ENCODE peak calls at places on chromosomes 16 and 17, in seven cellular contexts. One of them, this sample, is unnamed.

GRCh38 chr17:81400154-81400938 is 5.1 kb downstream of the BAHCC1 start:
- DNase-seq in AG10803: peak; percentile 53
- DNase-seq in A549: peak; percentile 68
- DNase-seq in tibial artery: no peak
- DNase-seq in dorsolateral prefrontal cortex: no peak
- DNase-seq in hepatocyte: no peak
- DNase-seq in tibial nerve: no peak
- DNase-seq in this sample: no peak

GRCh38 chr17:35245196-35245486 is 2.3 kb downstream of the SLFN5 start:
- DNase-seq in hepatocyte: no peak
- DNase-seq in tibial artery: no peak
- DNase-seq in dorsolateral prefrontal cortex: no peak
- DNase-seq in tibial nerve: no peak
- DNase-seq in AG10803: peak; percentile 96
- DNase-seq in A549: peak; percentile 75
- DNase-seq in this sample: peak; percentile 56

GRCh38 chr16:12819126-12820117 is 15.7 kb upstream of the CPPED1 start:
- DNase-seq in tibial artery: peak; percentile 56
- DNase-seq in AG10803: peak; percentile 57
- DNase-seq in dorsolateral prefrontal cortex: no peak
- DNase-seq in tibial nerve: peak; percentile 65
- DNase-seq in A549: peak; percentile 63
- DNase-seq in hepatocyte: peak; percentile 63
- DNase-seq in this sample: peak; percentile 70

GRCh38 chr17:74957935-74958549 is 14.5 kb downstream of the HID1 start:
- DNase-seq in AG10803: peak; percentile 31
- DNase-seq in tibial nerve: peak; percentile 79
- DNase-seq in dorsolateral prefrontal cortex: peak; percentile 66
- DNase-seq in hepatocyte: peak; percentile 73
- DNase-seq in tibial artery: peak; percentile 63
- DNase-seq in A549: peak; percentile 63
- DNase-seq in this sample: peak; percentile 91

GRCh38 chr17:11285946-11286345 is 44.9 kb downstream of the SHISA6 start:
- DNase-seq in A549: no peak
- DNase-seq in hepatocyte: no peak
- DNase-seq in tibial nerve: no peak
- DNase-seq in dorsolateral prefrontal cortex: no peak
- DNase-seq in AG10803: no peak
- DNase-seq in tibial artery: no peak
- DNase-seq in this sample: no peak

GRCh38 chr17:44253021-44253420 is 14.9 kb downstream of the SLC4A1 start:
- DNase-seq in tibial artery: no peak
- DNase-seq in A549: no peak
- DNase-seq in hepatocyte: no peak
- DNase-seq in tibial nerve: no peak
- DNase-seq in AG10803: no peak
- DNase-seq in dorsolateral prefrontal cortex: no peak
- DNase-seq in this sample: no peak

GRCh38 chr17:72219136-72219823 is 98.5 kb downstream of the SOX9 start:
- DNase-seq in tibial artery: no peak
- DNase-seq in hepatocyte: peak; percentile 36
- DNase-seq in dorsolateral prefrontal cortex: no peak
- DNase-seq in tibial nerve: no peak
- DNase-seq in A549: no peak
- DNase-seq in AG10803: no peak
- DNase-seq in this sample: no peak

GRCh38 chr17:49114703-49115102 is 17.9 kb upstream of the B4GALNT2 start:
- DNase-seq in dorsolateral prefrontal cortex: no peak
- DNase-seq in A549: no peak
- DNase-seq in AG10803: no peak
- DNase-seq in tibial nerve: no peak
- DNase-seq in hepatocyte: no peak
- DNase-seq in tibial artery: no peak
- DNase-seq in this sample: no peak

GRCh38 chr16:79139799-79140198 is 460.7 kb downstream of the MAF start:
- DNase-seq in hepatocyte: no peak
- DNase-seq in tibial artery: no peak
- DNase-seq in tibial nerve: no peak
- DNase-seq in dorsolateral prefrontal cortex: no peak
- DNase-seq in AG10803: no peak
- DNase-seq in A549: no peak
- DNase-seq in this sample: no peak

GRCh38 chr17:80229011-80229410 is 8.8 kb downstream of the SLC26A11 start:
- DNase-seq in tibial nerve: no peak
- DNase-seq in AG10803: no peak
- DNase-seq in A549: no peak
- DNase-seq in hepatocyte: no peak
- DNase-seq in dorsolateral prefrontal cortex: no peak
- DNase-seq in tibial artery: no peak
- DNase-seq in this sample: no peak

GRCh38 chr16:4613636-4614570 is 785 bp downstream of the UBALD1 start:
- DNase-seq in hepatocyte: peak; percentile 68
- DNase-seq in dorsolateral prefrontal cortex: peak; percentile 36
- DNase-seq in tibial artery: no peak
- DNase-seq in A549: peak; percentile 36
- DNase-seq in AG10803: peak; percentile 25
- DNase-seq in tibial nerve: no peak
- DNase-seq in this sample: peak; percentile 46
- TF ChIP-seq CTCF in hepatocyte: no peak
- TF ChIP-seq CTCF in dorsolateral prefrontal cortex: no peak
- TF ChIP-seq CTCF in tibial artery: no peak
- TF ChIP-seq CTCF in A549: no peak
- TF ChIP-seq CTCF in AG10803: no peak
- TF ChIP-seq CTCF in tibial nerve: no peak
- TF ChIP-seq CTCF in this sample: no peak

DNA sequence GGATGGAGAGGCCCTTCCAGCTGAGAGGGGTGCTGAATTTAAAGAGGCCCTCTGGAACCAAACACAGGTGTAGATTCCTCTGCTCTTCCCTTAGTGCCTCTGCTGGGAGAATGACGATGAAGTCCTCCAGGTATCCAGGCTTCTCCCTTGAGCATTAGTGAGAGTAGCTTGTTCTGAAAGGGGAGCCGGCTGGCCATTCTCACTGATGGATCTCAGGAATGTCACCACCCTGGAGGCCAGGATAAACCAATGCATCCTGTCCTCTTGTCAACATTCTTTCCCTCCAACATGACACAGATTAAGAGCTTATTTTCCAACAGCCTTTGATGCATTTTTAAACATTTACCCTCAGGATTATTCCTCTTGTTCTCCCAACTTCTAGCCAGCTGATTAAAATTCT is 325.5 kb downstream of the CA10 start:
- DNase-seq in hepatocyte: no peak
- DNase-seq in A549: no peak
- DNase-seq in tibial nerve: no peak
- DNase-seq in AG10803: no peak
- DNase-seq in dorsolateral prefrontal cortex: no peak
- DNase-seq in tibial artery: no peak
- DNase-seq in this sample: no peak
- TF ChIP-seq CTCF in hepatocyte: no peak
- TF ChIP-seq CTCF in A549: no peak
- TF ChIP-seq CTCF in tibial nerve: no peak
- TF ChIP-seq CTCF in AG10803: no peak
- TF ChIP-seq CTCF in dorsolateral prefrontal cortex: no peak
- TF ChIP-seq CTCF in tibial artery: no peak
- TF ChIP-seq CTCF in this sample: no peak

GRCh38 chr16:30397056-30397455 is 1.8 kb downstream of the ZNF48 start:
- DNase-seq in A549: no peak
- DNase-seq in tibial artery: no peak
- DNase-seq in dorsolateral prefrontal cortex: no peak
- DNase-seq in tibial nerve: no peak
- DNase-seq in AG10803: no peak
- DNase-seq in hepatocyte: no peak
- DNase-seq in this sample: no peak

GRCh38 chr16:30395992-30396560 is 856 bp downstream of the ZNF48 start:
- DNase-seq in AG10803: no peak
- DNase-seq in dorsolateral prefrontal cortex: no peak
- DNase-seq in A549: no peak
- DNase-seq in hepatocyte: no peak
- DNase-seq in tibial nerve: no peak
- DNase-seq in tibial artery: no peak
- DNase-seq in this sample: no peak

GRCh38 chr16:30397776-30398659 is 2.8 kb downstream of the ZNF48 start:
- DNase-seq in tibial nerve: no peak
- DNase-seq in tibial artery: no peak
- DNase-seq in A549: no peak
- DNase-seq in hepatocyte: no peak
- DNase-seq in dorsolateral prefrontal cortex: no peak
- DNase-seq in AG10803: no peak
- DNase-seq in this sample: no peak

GRCh38 chr16:30394603-30395154 is 541 bp upstream of the ZNF48 start:
- DNase-seq in AG10803: no peak
- DNase-seq in tibial artery: no peak
- DNase-seq in tibial nerve: no peak
- DNase-seq in hepatocyte: peak; percentile 34
- DNase-seq in dorsolateral prefrontal cortex: no peak
- DNase-seq in A549: no peak
- DNase-seq in this sample: no peak

GRCh38 chr16:30395155-30395991 is at the start of gene ZNF48:
- DNase-seq in tibial artery: peak; percentile 82
- DNase-seq in dorsolateral prefrontal cortex: peak; percentile 91
- DNase-seq in hepatocyte: peak; percentile 97
- DNase-seq in AG10803: peak; percentile 93
- DNase-seq in tibial nerve: peak; percentile 59
- DNase-seq in A549: peak; percentile 88
- DNase-seq in this sample: peak; percentile 93
- TF ChIP-seq CTCF in tibial artery: peak; percentile 58
- TF ChIP-seq CTCF in dorsolateral prefrontal cortex: peak; percentile 37
- TF ChIP-seq CTCF in hepatocyte: no peak
- TF ChIP-seq CTCF in AG10803: peak; percentile 8
- TF ChIP-seq CTCF in tibial nerve: peak; percentile 75
- TF ChIP-seq CTCF in A549: peak; percentile 65
- TF ChIP-seq CTCF in this sample: peak; percentile 70

GRCh38 chr16:22979038-22979437 is 165.1 kb downstream of the HS3ST2 start:
- DNase-seq in tibial nerve: no peak
- DNase-seq in hepatocyte: no peak
- DNase-seq in dorsolateral prefrontal cortex: no peak
- DNase-seq in A549: peak; percentile 13
- DNase-seq in tibial artery: no peak
- DNase-seq in AG10803: no peak
- DNase-seq in this sample: no peak
- TF ChIP-seq CTCF in tibial nerve: no peak
- TF ChIP-seq CTCF in hepatocyte: no peak
- TF ChIP-seq CTCF in dorsolateral prefrontal cortex: peak; percentile 25
- TF ChIP-seq CTCF in A549: no peak
- TF ChIP-seq CTCF in tibial artery: no peak
- TF ChIP-seq CTCF in AG10803: no peak
- TF ChIP-seq CTCF in this sample: no peak

GRCh38 chr16:70770291-70770967 is 30.5 kb downstream of the VAC14 start:
- DNase-seq in hepatocyte: no peak
- DNase-seq in dorsolateral prefrontal cortex: no peak
- DNase-seq in tibial artery: no peak
- DNase-seq in A549: peak; percentile 54
- DNase-seq in tibial nerve: no peak
- DNase-seq in AG10803: no peak
- DNase-seq in this sample: no peak
- TF ChIP-seq CTCF in hepatocyte: no peak
- TF ChIP-seq CTCF in dorsolateral prefrontal cortex: no peak
- TF ChIP-seq CTCF in tibial artery: no peak
- TF ChIP-seq CTCF in A549: no peak
- TF ChIP-seq CTCF in tibial nerve: no peak
- TF ChIP-seq CTCF in AG10803: no peak
- TF ChIP-seq CTCF in this sample: no peak

DNA sequence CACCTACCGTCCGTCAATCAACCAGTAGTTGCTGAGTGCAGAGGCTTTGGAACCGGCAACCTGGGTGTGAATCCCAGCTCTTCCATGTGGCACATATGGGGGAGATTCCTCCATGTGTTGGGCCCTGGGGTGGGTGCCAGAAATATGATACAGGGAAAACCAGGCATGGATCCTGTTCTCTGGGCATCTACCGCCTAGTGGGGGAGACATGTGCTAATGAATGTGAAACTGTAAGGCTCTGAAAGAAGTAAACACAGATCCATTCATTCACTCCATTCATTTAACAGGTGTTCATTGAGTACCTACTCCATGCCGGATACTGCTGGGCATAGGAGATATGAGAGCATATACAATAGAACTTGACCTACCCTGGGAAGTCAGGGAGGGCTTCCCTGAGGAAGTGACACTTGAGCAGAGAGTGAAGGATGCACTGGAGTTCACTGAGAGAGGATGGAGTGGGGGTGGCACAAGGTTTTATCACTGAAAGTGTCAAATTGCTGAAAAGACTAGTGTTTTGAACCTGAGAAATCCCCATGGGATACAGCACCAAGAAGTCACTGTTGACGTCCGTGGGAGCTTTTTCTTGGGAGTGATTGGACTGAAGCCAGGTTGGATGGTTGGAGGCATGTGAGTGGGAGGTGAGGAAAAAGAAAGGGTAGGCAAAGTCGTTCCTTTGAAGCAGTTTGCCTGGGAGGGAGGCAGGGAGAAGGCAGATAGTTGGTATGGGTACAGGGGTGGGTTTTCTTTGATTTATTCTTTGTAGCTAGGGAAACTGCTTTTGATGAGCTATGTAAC is 39.7 kb upstream of the SDK2 start:
- DNase-seq in tibial nerve: no peak
- DNase-seq in dorsolateral prefrontal cortex: no peak
- DNase-seq in tibial artery: no peak
- DNase-seq in hepatocyte: no peak
- DNase-seq in AG10803: no peak
- DNase-seq in A549: no peak
- DNase-seq in this sample: no peak
- TF ChIP-seq CTCF in tibial nerve: no peak
- TF ChIP-seq CTCF in dorsolateral prefrontal cortex: no peak
- TF ChIP-seq CTCF in tibial artery: no peak
- TF ChIP-seq CTCF in hepatocyte: no peak
- TF ChIP-seq CTCF in AG10803: no peak
- TF ChIP-seq CTCF in A549: no peak
- TF ChIP-seq CTCF in this sample: no peak

DNA sequence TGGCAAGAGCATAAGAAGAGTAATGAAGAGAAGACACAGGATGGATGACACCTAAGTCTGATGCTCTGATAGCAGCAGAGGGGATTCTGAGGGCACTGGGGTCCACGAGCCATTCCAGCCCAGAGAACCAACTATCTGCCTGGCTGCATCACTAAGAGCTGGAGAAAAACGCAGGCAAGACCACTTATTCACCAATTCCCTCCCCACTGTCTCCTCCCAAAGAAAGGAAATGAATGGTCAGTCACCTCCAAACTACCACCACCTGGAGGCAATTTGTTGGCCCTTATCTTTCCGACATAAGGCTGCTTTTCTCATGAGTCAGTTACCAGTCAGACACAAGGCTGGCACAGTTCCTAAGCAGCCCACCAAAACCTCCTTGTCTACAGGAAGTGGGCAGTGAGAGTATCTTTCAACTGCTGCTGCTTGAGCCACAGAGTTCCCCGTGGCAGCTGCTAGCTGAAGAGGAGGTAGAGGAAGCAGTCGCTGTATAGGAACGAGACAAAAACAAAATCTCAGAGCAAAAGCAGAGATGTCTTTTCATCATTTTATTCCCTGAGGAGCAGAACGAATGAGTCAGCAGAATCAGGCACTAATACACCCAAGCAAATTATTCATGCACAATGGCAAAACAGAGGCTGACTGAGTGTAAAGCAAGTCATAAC is 111.1 kb downstream of the SMG6 start:
- DNase-seq in AG10803: peak; percentile 98
- DNase-seq in dorsolateral prefrontal cortex: no peak
- DNase-seq in tibial nerve: no peak
- DNase-seq in hepatocyte: no peak
- DNase-seq in A549: peak; percentile 76
- DNase-seq in tibial artery: no peak
- DNase-seq in this sample: peak; percentile 39
- TF ChIP-seq CTCF in AG10803: peak; percentile 8
- TF ChIP-seq CTCF in dorsolateral prefrontal cortex: no peak
- TF ChIP-seq CTCF in tibial nerve: no peak
- TF ChIP-seq CTCF in hepatocyte: no peak
- TF ChIP-seq CTCF in A549: no peak
- TF ChIP-seq CTCF in tibial artery: no peak
- TF ChIP-seq CTCF in this sample: no peak

This sample was measured in Calu3.